ENCODE peak calls at places on chromosomes 5 and 9, in ten cellular contexts. One of them, this sample, is unnamed.

GRCh38 chr9:115986508-115986907 is 167.1 kb upstream of the PAPPA start:
- DNase-seq in AML-193: no peak
- DNase-seq in AG09309: no peak
- DNase-seq in lung: no peak
- DNase-seq in activated T-cell treated with anti-CD3 and anti-CD28 coated beads for 1 hour: no peak
- DNase-seq in fibroblast of mammary gland: no peak
- DNase-seq in A549: no peak
- DNase-seq in RWPE2: no peak
- DNase-seq in G401: no peak
- DNase-seq in renal cortical epithelial cell: peak; percentile 47
- DNase-seq in this sample: no peak

GRCh38 chr5:91938441-91938840 is 555.3 kb upstream of the ARRDC3 start:
- DNase-seq in AML-193: no peak
- DNase-seq in AG09309: no peak
- DNase-seq in lung: no peak
- DNase-seq in activated T-cell treated with anti-CD3 and anti-CD28 coated beads for 1 hour: no peak
- DNase-seq in fibroblast of mammary gland: peak; percentile 76
- DNase-seq in A549: no peak
- DNase-seq in RWPE2: no peak
- DNase-seq in G401: no peak
- DNase-seq in renal cortical epithelial cell: no peak
- DNase-seq in this sample: no peak

GRCh38 chr5:120564013-120564412 is 99.9 kb downstream of the PRR16 start:
- DNase-seq in AML-193: no peak
- DNase-seq in AG09309: no peak
- DNase-seq in lung: no peak
- DNase-seq in activated T-cell treated with anti-CD3 and anti-CD28 coated beads for 1 hour: no peak
- DNase-seq in fibroblast of mammary gland: peak; percentile 14
- DNase-seq in A549: no peak
- DNase-seq in RWPE2: no peak
- DNase-seq in G401: no peak
- DNase-seq in renal cortical epithelial cell: no peak
- DNase-seq in this sample: peak; percentile 35

GRCh38 chr9:95091971-95092320 is 225.6 kb downstream of the FANCC start:
- DNase-seq in AML-193: no peak
- DNase-seq in AG09309: peak; percentile 40
- DNase-seq in lung: no peak
- DNase-seq in activated T-cell treated with anti-CD3 and anti-CD28 coated beads for 1 hour: no peak
- DNase-seq in fibroblast of mammary gland: peak; percentile 23
- DNase-seq in A549: no peak
- DNase-seq in RWPE2: no peak
- DNase-seq in G401: no peak
- DNase-seq in renal cortical epithelial cell: peak; percentile 69
- DNase-seq in this sample: no peak

GRCh38 chr9:21969011-21969935 is 24.9 kb downstream of the CDKN2A start:
- DNase-seq in AML-193: no peak
- DNase-seq in AG09309: no peak
- DNase-seq in lung: no peak
- DNase-seq in activated T-cell treated with anti-CD3 and anti-CD28 coated beads for 1 hour: no peak
- DNase-seq in fibroblast of mammary gland: no peak
- DNase-seq in A549: no peak
- DNase-seq in RWPE2: no peak
- DNase-seq in G401: no peak
- DNase-seq in renal cortical epithelial cell: no peak
- DNase-seq in this sample: no peak

GRCh38 chr9:8346291-8346690 is 546.7 kb upstream of the DMAC1 start:
- DNase-seq in AML-193: no peak
- DNase-seq in AG09309: peak; percentile 8
- DNase-seq in lung: no peak
- DNase-seq in activated T-cell treated with anti-CD3 and anti-CD28 coated beads for 1 hour: no peak
- DNase-seq in fibroblast of mammary gland: peak; percentile 45
- DNase-seq in A549: no peak
- DNase-seq in RWPE2: no peak
- DNase-seq in G401: no peak
- DNase-seq in renal cortical epithelial cell: peak; percentile 25
- DNase-seq in this sample: no peak

GRCh38 chr5:146965781-146966659 is 87.5 kb upstream of the PPP2R2B start:
- DNase-seq in AML-193: peak; percentile 84
- DNase-seq in AG09309: peak; percentile 33
- DNase-seq in lung: peak; percentile 58
- DNase-seq in activated T-cell treated with anti-CD3 and anti-CD28 coated beads for 1 hour: peak; percentile 20
- DNase-seq in fibroblast of mammary gland: peak; percentile 78
- DNase-seq in A549: peak; percentile 30
- DNase-seq in RWPE2: no peak
- DNase-seq in G401: peak; percentile 86
- DNase-seq in renal cortical epithelial cell: peak; percentile 73
- DNase-seq in this sample: peak; percentile 89

GRCh38 chr9:91395553-91396470 is 27.8 kb downstream of the NFIL3 start:
- DNase-seq in AML-193: peak; percentile 31
- DNase-seq in AG09309: peak; percentile 66
- DNase-seq in lung: no peak
- DNase-seq in activated T-cell treated with anti-CD3 and anti-CD28 coated beads for 1 hour: no peak
- DNase-seq in fibroblast of mammary gland: peak; percentile 90
- DNase-seq in A549: no peak
- DNase-seq in RWPE2: no peak
- DNase-seq in G401: no peak
- DNase-seq in renal cortical epithelial cell: peak; percentile 58
- DNase-seq in this sample: peak; percentile 75

GRCh38 chr9:93724852-93725251 is 148.5 kb downstream of the PHF2 start:
- DNase-seq in AML-193: no peak
- DNase-seq in AG09309: no peak
- DNase-seq in lung: no peak
- DNase-seq in activated T-cell treated with anti-CD3 and anti-CD28 coated beads for 1 hour: no peak
- DNase-seq in fibroblast of mammary gland: no peak
- DNase-seq in A549: no peak
- DNase-seq in RWPE2: no peak
- DNase-seq in G401: no peak
- DNase-seq in renal cortical epithelial cell: no peak
- DNase-seq in this sample: no peak

GRCh38 chr9:136577941-136578619 is 32.2 kb upstream of the NOTCH1 start:
- DNase-seq in AML-193: no peak
- DNase-seq in AG09309: no peak
- DNase-seq in lung: no peak
- DNase-seq in activated T-cell treated with anti-CD3 and anti-CD28 coated beads for 1 hour: no peak
- DNase-seq in fibroblast of mammary gland: no peak
- DNase-seq in A549: no peak
- DNase-seq in RWPE2: no peak
- DNase-seq in G401: peak; percentile 34
- DNase-seq in renal cortical epithelial cell: no peak
- DNase-seq in this sample: no peak

GRCh38 chr5:39561421-39561820 is 136.6 kb upstream of the DAB2 start:
- DNase-seq in AML-193: no peak
- DNase-seq in AG09309: no peak
- DNase-seq in lung: no peak
- DNase-seq in activated T-cell treated with anti-CD3 and anti-CD28 coated beads for 1 hour: no peak
- DNase-seq in fibroblast of mammary gland: no peak
- DNase-seq in A549: no peak
- DNase-seq in RWPE2: no peak
- DNase-seq in G401: no peak
- DNase-seq in renal cortical epithelial cell: no peak
- DNase-seq in this sample: no peak

GRCh38 chr9:75131700-75132099 is 43.4 kb downstream of the OSTF1 start:
- DNase-seq in AML-193: no peak
- DNase-seq in AG09309: no peak
- DNase-seq in lung: no peak
- DNase-seq in activated T-cell treated with anti-CD3 and anti-CD28 coated beads for 1 hour: no peak
- DNase-seq in fibroblast of mammary gland: no peak
- DNase-seq in A549: no peak
- DNase-seq in RWPE2: no peak
- DNase-seq in G401: no peak
- DNase-seq in renal cortical epithelial cell: no peak
- DNase-seq in this sample: no peak

GRCh38 chr9:103186959-103187358 is 191.8 kb downstream of the CYLC2 start:
- DNase-seq in AML-193: no peak
- DNase-seq in AG09309: no peak
- DNase-seq in lung: no peak
- DNase-seq in activated T-cell treated with anti-CD3 and anti-CD28 coated beads for 1 hour: no peak
- DNase-seq in fibroblast of mammary gland: no peak
- DNase-seq in A549: no peak
- DNase-seq in RWPE2: no peak
- DNase-seq in G401: no peak
- DNase-seq in renal cortical epithelial cell: no peak
- DNase-seq in this sample: no peak

GRCh38 chr5:135462304-135462703 is 10.2 kb upstream of the TIFAB start:
- DNase-seq in AML-193: peak; percentile 74
- DNase-seq in AG09309: no peak
- DNase-seq in lung: no peak
- DNase-seq in activated T-cell treated with anti-CD3 and anti-CD28 coated beads for 1 hour: peak; percentile 16
- DNase-seq in fibroblast of mammary gland: peak; percentile 46
- DNase-seq in A549: peak; percentile 82
- DNase-seq in RWPE2: peak; percentile 47
- DNase-seq in G401: peak; percentile 77
- DNase-seq in renal cortical epithelial cell: peak; percentile 38
- DNase-seq in this sample: peak; percentile 85

GRCh38 chr5:87453801-87454200 is 41.1 kb upstream of the CCNH start:
- DNase-seq in AML-193: no peak
- DNase-seq in AG09309: no peak
- DNase-seq in lung: no peak
- DNase-seq in activated T-cell treated with anti-CD3 and anti-CD28 coated beads for 1 hour: no peak
- DNase-seq in fibroblast of mammary gland: no peak
- DNase-seq in A549: no peak
- DNase-seq in RWPE2: no peak
- DNase-seq in G401: no peak
- DNase-seq in renal cortical epithelial cell: no peak
- DNase-seq in this sample: no peak

GRCh38 chr5:168578506-168579205 is 512 bp downstream of the PANK3 start:
- DNase-seq in AML-193: no peak
- DNase-seq in AG09309: no peak
- DNase-seq in lung: no peak
- DNase-seq in activated T-cell treated with anti-CD3 and anti-CD28 coated beads for 1 hour: no peak
- DNase-seq in fibroblast of mammary gland: no peak
- DNase-seq in A549: peak; percentile 55
- DNase-seq in RWPE2: no peak
- DNase-seq in G401: peak; percentile 48
- DNase-seq in renal cortical epithelial cell: peak; percentile 12
- DNase-seq in this sample: peak; percentile 76

GRCh38 chr5:128534729-128535128 is 3.3 kb downstream of the FBN2 start:
- DNase-seq in AML-193: no peak
- DNase-seq in AG09309: no peak
- DNase-seq in lung: no peak
- DNase-seq in activated T-cell treated with anti-CD3 and anti-CD28 coated beads for 1 hour: no peak
- DNase-seq in fibroblast of mammary gland: peak; percentile 35
- DNase-seq in A549: no peak
- DNase-seq in RWPE2: no peak
- DNase-seq in G401: no peak
- DNase-seq in renal cortical epithelial cell: peak; percentile 1
- DNase-seq in this sample: peak; percentile 93

GRCh38 chr5:172985596-172985995 is 2.0 kb downstream of the ATP6V0E1 start:
- DNase-seq in AML-193: no peak
- DNase-seq in AG09309: no peak
- DNase-seq in lung: no peak
- DNase-seq in activated T-cell treated with anti-CD3 and anti-CD28 coated beads for 1 hour: no peak
- DNase-seq in fibroblast of mammary gland: no peak
- DNase-seq in A549: no peak
- DNase-seq in RWPE2: no peak
- DNase-seq in G401: no peak
- DNase-seq in renal cortical epithelial cell: no peak
- DNase-seq in this sample: no peak

This sample was measured in MCF 10A.